ENCODE peak calls at places on chromosome 17, in seven cellular contexts. U is HCT116, W is K562, L is HepG2, B is H1, G is GM12878, E is SK-N-SH. T is an unnamed sample.
A peak's percentile ranks its signal among the peaks of the same experiment; 100 is the strongest.

GRCh38 chr17:17387461-17388362 is 84.5 kb downstream of the NT5M start:
- DNase-seq in G (no peak), E (no peak), U (peak; percentile 90), L (peak; percentile 77), B (peak; percentile 47), W (peak; percentile 60), T (no peak)

GRCh38 chr17:34641368-34641767 is 62.0 kb downstream of the TMEM132E start:
- DNase-seq in E (no peak), U (no peak), G (no peak), L (no peak), W (no peak), B (no peak), T (no peak)

GRCh38 chr17:43043306-43043705 is 18.3 kb downstream of the RND2 start:
- DNase-seq in G (no peak), B (no peak), U (no peak), W (no peak), L (no peak), E (no peak), T (no peak)

GRCh38 chr17:1999557-2000251 is 25.4 kb downstream of the RTN4RL1 start:
- DNase-seq in G (no peak), L (peak; percentile 25), W (no peak), B (no peak), U (no peak), E (peak; percentile 51), T (peak; percentile 27)

GRCh38 chr17:12814718-12815117 is 25.4 kb downstream of the ARHGAP44 start:
- DNase-seq in U (no peak), G (no peak), L (no peak), B (no peak), E (no peak), W (no peak), T (no peak)

GRCh38 chr17:74239169-74239568 is 25.8 kb downstream of the TTYH2 start:
- DNase-seq in E (no peak), B (no peak), G (no peak), W (no peak), U (no peak), L (no peak), T (no peak)

GRCh38 chr17:39553326-39553945 is 54.3 kb downstream of the NEUROD2 start:
- DNase-seq in U (no peak), E (no peak), B (no peak), L (no peak), G (no peak), W (no peak), T (peak; percentile 32)

GRCh38 chr17:82863646-82863940 is 23.8 kb upstream of the ZNF750 start:
- DNase-seq in E (no peak), G (no peak), B (no peak), U (no peak), L (no peak), W (no peak), T (no peak)

GRCh38 chr17:79811036-79811887 is 14.4 kb upstream of the CBX8 start:
- DNase-seq in L (peak; percentile 64), B (no peak), U (peak; percentile 50), G (no peak), W (peak; percentile 77), E (peak; percentile 97), T (peak; percentile 33)

GRCh38 chr17:68961204-68961893 is 6.2 kb upstream of the ABCA8 start:
- DNase-seq in B (no peak), L (no peak), E (no peak), G (no peak), U (no peak), W (no peak), T (no peak)

GRCh38 chr17:1762906-1763829 is 1.3 kb downstream of the SERPINF1 start:
- DNase-seq in B (no peak), U (no peak), E (peak; percentile 92), G (no peak), L (peak; percentile 99), W (peak; percentile 74), T (no peak)

GRCh38 chr17:45146166-45146565 is 2.1 kb upstream of the HEXIM1 start:
- DNase-seq in G (no peak), B (no peak), W (no peak), L (no peak), U (no peak), E (no peak), T (no peak)

GRCh38 chr17:1169913-1170312 is 9.9 kb downstream of the ABR start:
- DNase-seq in L (no peak), G (no peak), B (no peak), U (no peak), E (no peak), W (no peak), T (no peak)

GRCh38 chr17:40462343-40463121 is 19.3 kb downstream of the IGFBP4 start:
- DNase-seq in B (no peak), U (no peak), E (peak; percentile 61), G (no peak), L (no peak), W (no peak), T (no peak)

GRCh38 chr17:63914471-63914870 is 3.4 kb upstream of the CSHL1 start:
- DNase-seq in W (no peak), U (no peak), B (no peak), E (no peak), L (no peak), G (no peak), T (no peak)

GRCh38 chr17:40070895-40071719 is 8.3 kb downstream of the THRA start:
- DNase-seq in B (no peak), E (no peak), L (no peak), G (no peak), W (peak; percentile 61), U (no peak), T (no peak)

GRCh38 chr17:12813680-12814079 is 24.4 kb downstream of the ARHGAP44 start:
- DNase-seq in E (no peak), U (no peak), G (no peak), L (no peak), B (no peak), W (no peak), T (no peak)

GRCh38 chr17:6254036-6254435 is 180.9 kb downstream of the AIPL1 start:
- DNase-seq in U (no peak), G (no peak), B (no peak), L (no peak), E (no peak), W (no peak), T (peak; percentile 74)

GRCh38 chr17:77449908-77450741 is 309.4 kb downstream of the SEC14L1 start:
- DNase-seq in U (no peak), E (peak; percentile 91), L (peak; percentile 92), G (no peak), B (no peak), W (peak; percentile 83), T (no peak)

GRCh38 chr17:77451271-77451893 is 310.6 kb downstream of the SEC14L1 start:
- DNase-seq in G (no peak), L (peak; percentile 96), W (peak; percentile 83), E (peak; percentile 93), B (peak; percentile 71), U (no peak), T (peak; percentile 71)

GRCh38 chr17:77450742-77451270 is 310.0 kb downstream of the SEC14L1 start:
- DNase-seq in W (no peak), L (peak; percentile 23), G (no peak), E (no peak), U (no peak), B (no peak), T (no peak)

GRCh38 chr17:77453613-77454559 is 313.1 kb downstream of the SEC14L1 start:
- DNase-seq in G (no peak), E (no peak), W (peak; percentile 57), L (peak; percentile 98), U (no peak), B (no peak), T (no peak)

GRCh38 chr17:77451894-77452852 is 311.4 kb downstream of the SEC14L1 start:
- DNase-seq in W (no peak), B (no peak), L (peak; percentile 75), E (peak; percentile 93), G (no peak), U (no peak), T (peak; percentile 68)
- H2AFZ ChIP-seq in W (peak overlapping the region; percentile 59), B (no peak overlapping the region), L (no peak overlapping the region), E (no peak overlapping the region), G (no peak overlapping the region), U (no peak overlapping the region), T (peak overlapping the region; percentile 65)

GRCh38 chr17:57980522-57980921 is 7.5 kb downstream of the VEZF1 start:
- DNase-seq in L (no peak), E (no peak), W (no peak), B (no peak), U (no peak), G (no peak), T (no peak)
- TF ChIP-seq MAX in L (no peak), E (no peak), W (no peak), B (no peak), U (no peak), G (no peak), T (no peak)

GRCh38 chr17:75875940-75876189 is 2.5 kb downstream of the TRIM47 start:
- DNase-seq in W (no peak), B (no peak), L (no peak), U (no peak), G (no peak), E (peak; percentile 64), T (no peak)
- TF ChIP-seq POLR2AphosphoS5 in W (no peak), B (no peak), L (no peak), U (no peak), G (no peak), E (no peak), T (no peak)

GRCh38 chr17:77377836-77378235 is 237.1 kb downstream of the SEC14L1 start:
- DNase-seq in U (no peak), E (peak; percentile 57), L (no peak), G (no peak), W (no peak), B (no peak), T (no peak)
- H2AFZ ChIP-seq in U (no peak overlapping the region), E (no peak overlapping the region), L (no peak overlapping the region), G (no peak overlapping the region), W (no peak overlapping the region), B (no peak overlapping the region), T (no peak overlapping the region)

DNA sequence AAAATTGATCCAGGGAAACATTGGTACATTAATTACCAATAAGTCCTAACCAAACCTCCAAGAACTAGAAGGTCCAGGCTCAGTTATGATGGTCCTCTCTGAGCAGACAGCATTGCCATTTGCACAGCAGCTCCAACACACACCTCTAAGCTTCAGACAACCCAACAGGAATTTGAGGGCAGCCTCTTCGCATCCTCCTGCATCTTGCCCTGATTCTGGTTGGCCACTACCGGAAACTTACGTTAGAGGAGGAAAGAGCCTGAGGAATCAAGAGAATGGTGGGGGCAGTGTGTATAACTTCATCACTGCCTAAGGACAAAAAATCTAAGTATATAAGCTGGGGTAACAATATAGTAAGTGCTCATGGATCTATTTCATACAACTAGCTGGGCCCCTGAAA is 15.7 kb downstream of the FAM117A start:
- DNase-seq in G (no peak), B (no peak), U (no peak), W (no peak), L (no peak), E (no peak), T (no peak)
- TF ChIP-seq MAX in G (no peak), B (no peak), U (no peak), W (no peak), L (no peak), E (no peak), T (no peak)

T was measured in endothelial cell of umbilical vein.